ENCODE peak calls at places on chromosomes 12 and 14, in five cellular contexts. One of them, this sample, is unnamed.

GRCh38 chr12:10234562-10234961 is 21.9 kb downstream of the GABARAPL1 start:
- DNase-seq in activated CD8-positive, alpha-beta memory T cell treated with anti-CD3 and anti-CD28 coated beads, Interleukin-2, amount 10 ng/mL, durations not matched to agents 7 days and 5 days: no peak
- DNase-seq in nucleus accumbens: no peak
- DNase-seq in skeletal muscle cell: no peak
- DNase-seq in AG04450: no peak
- DNase-seq in this sample: no peak

GRCh38 chr14:54253195-54253947 is 143.4 kb upstream of the CDKN3 start:
- DNase-seq in activated CD8-positive, alpha-beta memory T cell treated with anti-CD3 and anti-CD28 coated beads, Interleukin-2, amount 10 ng/mL, durations not matched to agents 7 days and 5 days: no peak
- DNase-seq in nucleus accumbens: no peak
- DNase-seq in skeletal muscle cell: peak; percentile 61
- DNase-seq in AG04450: peak; percentile 36
- DNase-seq in this sample: no peak

GRCh38 chr14:69715725-69716482 is 51.0 kb upstream of the SRSF5 start:
- DNase-seq in activated CD8-positive, alpha-beta memory T cell treated with anti-CD3 and anti-CD28 coated beads, Interleukin-2, amount 10 ng/mL, durations not matched to agents 7 days and 5 days: no peak
- DNase-seq in nucleus accumbens: peak; percentile 36
- DNase-seq in skeletal muscle cell: peak; percentile 67
- DNase-seq in AG04450: peak; percentile 63
- DNase-seq in this sample: peak; percentile 71

GRCh38 chr12:6044082-6044481 is 80.4 kb downstream of the VWF start:
- DNase-seq in activated CD8-positive, alpha-beta memory T cell treated with anti-CD3 and anti-CD28 coated beads, Interleukin-2, amount 10 ng/mL, durations not matched to agents 7 days and 5 days: no peak
- DNase-seq in nucleus accumbens: no peak
- DNase-seq in skeletal muscle cell: no peak
- DNase-seq in AG04450: no peak
- DNase-seq in this sample: no peak

GRCh38 chr12:67362526-67362925 is 93.4 kb downstream of the CAND1 start:
- DNase-seq in activated CD8-positive, alpha-beta memory T cell treated with anti-CD3 and anti-CD28 coated beads, Interleukin-2, amount 10 ng/mL, durations not matched to agents 7 days and 5 days: no peak
- DNase-seq in nucleus accumbens: no peak
- DNase-seq in skeletal muscle cell: no peak
- DNase-seq in AG04450: no peak
- DNase-seq in this sample: no peak

GRCh38 chr14:68655021-68655811 is 137.7 kb downstream of the ZFP36L1 start:
- DNase-seq in activated CD8-positive, alpha-beta memory T cell treated with anti-CD3 and anti-CD28 coated beads, Interleukin-2, amount 10 ng/mL, durations not matched to agents 7 days and 5 days: no peak
- DNase-seq in nucleus accumbens: no peak
- DNase-seq in skeletal muscle cell: no peak
- DNase-seq in AG04450: no peak
- DNase-seq in this sample: no peak

GRCh38 chr14:94620597-94620996 is 8.4 kb downstream of the SERPINA3 start:
- DNase-seq in activated CD8-positive, alpha-beta memory T cell treated with anti-CD3 and anti-CD28 coated beads, Interleukin-2, amount 10 ng/mL, durations not matched to agents 7 days and 5 days: no peak
- DNase-seq in nucleus accumbens: no peak
- DNase-seq in skeletal muscle cell: no peak
- DNase-seq in AG04450: no peak
- DNase-seq in this sample: no peak

GRCh38 chr12:102016472-102016871 is 45.3 kb downstream of the WASHC3 start:
- DNase-seq in activated CD8-positive, alpha-beta memory T cell treated with anti-CD3 and anti-CD28 coated beads, Interleukin-2, amount 10 ng/mL, durations not matched to agents 7 days and 5 days: no peak
- DNase-seq in nucleus accumbens: no peak
- DNase-seq in skeletal muscle cell: no peak
- DNase-seq in AG04450: no peak
- DNase-seq in this sample: no peak

GRCh38 chr14:33992274-33993050 is 41.6 kb upstream of the EGLN3 start:
- DNase-seq in activated CD8-positive, alpha-beta memory T cell treated with anti-CD3 and anti-CD28 coated beads, Interleukin-2, amount 10 ng/mL, durations not matched to agents 7 days and 5 days: no peak
- DNase-seq in nucleus accumbens: no peak
- DNase-seq in skeletal muscle cell: no peak
- DNase-seq in AG04450: no peak
- DNase-seq in this sample: no peak

GRCh38 chr12:130226771-130227170 is 64.5 kb downstream of the FZD10 start:
- DNase-seq in activated CD8-positive, alpha-beta memory T cell treated with anti-CD3 and anti-CD28 coated beads, Interleukin-2, amount 10 ng/mL, durations not matched to agents 7 days and 5 days: no peak
- DNase-seq in nucleus accumbens: no peak
- DNase-seq in skeletal muscle cell: no peak
- DNase-seq in AG04450: no peak
- DNase-seq in this sample: no peak

GRCh38 chr12:51963477-51963876 is 12.0 kb downstream of the ACVR1B start:
- DNase-seq in activated CD8-positive, alpha-beta memory T cell treated with anti-CD3 and anti-CD28 coated beads, Interleukin-2, amount 10 ng/mL, durations not matched to agents 7 days and 5 days: no peak
- DNase-seq in nucleus accumbens: no peak
- DNase-seq in skeletal muscle cell: no peak
- DNase-seq in AG04450: no peak
- DNase-seq in this sample: no peak

GRCh38 chr12:84174115-84174514 is 738.5 kb downstream of the SLC6A15 start:
- DNase-seq in activated CD8-positive, alpha-beta memory T cell treated with anti-CD3 and anti-CD28 coated beads, Interleukin-2, amount 10 ng/mL, durations not matched to agents 7 days and 5 days: no peak
- DNase-seq in nucleus accumbens: no peak
- DNase-seq in skeletal muscle cell: no peak
- DNase-seq in AG04450: no peak
- DNase-seq in this sample: peak; percentile 30

GRCh38 chr12:79016181-79016580 is 151.6 kb downstream of the SYT1 start:
- DNase-seq in activated CD8-positive, alpha-beta memory T cell treated with anti-CD3 and anti-CD28 coated beads, Interleukin-2, amount 10 ng/mL, durations not matched to agents 7 days and 5 days: no peak
- DNase-seq in nucleus accumbens: no peak
- DNase-seq in skeletal muscle cell: no peak
- DNase-seq in AG04450: no peak
- DNase-seq in this sample: no peak

This sample was measured in lower lobe of right lung.